ENCODE peak calls at places on chromosome 9, in five cellular contexts. D, W, I, S and O are unnamed samples.

GRCh38 chr9:119370816-119371215 is 1.6 kb upstream of the BRINP1 start:
- DNase-seq in D (peak; percentile 1), W (peak; percentile 84), I (peak; percentile 25), S (peak; percentile 87), O (no peak)

GRCh38 chr9:125997510-125997823 is 250.3 kb downstream of the PBX3 start:
- DNase-seq in D (no peak), W (no peak), I (no peak), S (no peak), O (no peak)

GRCh38 chr9:19460258-19460657 is 51.4 kb downstream of the ACER2 start:
- DNase-seq in D (no peak), W (no peak), I (no peak), S (no peak), O (no peak)

GRCh38 chr9:104993291-104993963 is 65.5 kb upstream of the ABCA1 start:
- DNase-seq in D (no peak), W (peak; percentile 85), I (no peak), S (peak; percentile 95), O (peak; percentile 83)

GRCh38 chr9:128689293-128689770 is 310 bp downstream of the SET start:
- DNase-seq in D (no peak), W (no peak), I (no peak), S (no peak), O (no peak)

GRCh38 chr9:899440-900184 is 58.1 kb downstream of the DMRT1 start:
- DNase-seq in D (no peak), W (peak; percentile 86), I (no peak), S (peak; percentile 63), O (no peak)

GRCh38 chr9:91195372-91196012 is 166.2 kb downstream of the AUH start:
- DNase-seq in D (no peak), W (no peak), I (no peak), S (no peak), O (no peak)

GRCh38 chr9:128554155-128554862 is 1.9 kb downstream of the SPTAN1 start:
- DNase-seq in D (peak; percentile 81), W (peak; percentile 85), I (no peak), S (peak; percentile 88), O (peak; percentile 74)

GRCh38 chr9:105344283-105344682 is 99.8 kb downstream of the SLC44A1 start:
- DNase-seq in D (no peak), W (no peak), I (no peak), S (no peak), O (no peak)

GRCh38 chr9:100714372-100715099 is 136.7 kb downstream of the CAVIN4 start:
- DNase-seq in D (peak; percentile 66), W (peak; percentile 83), I (peak; percentile 53), S (peak; percentile 88), O (no peak)

GRCh38 chr9:124513374-124513994 is 6.3 kb upstream of the NR5A1 start:
- DNase-seq in D (peak; percentile 13), W (no peak), I (no peak), S (no peak), O (no peak)

GRCh38 chr9:75979362-75979761 is 88.9 kb downstream of the PCSK5 start:
- DNase-seq in D (no peak), W (no peak), I (no peak), S (peak; percentile 77), O (no peak)

GRCh38 chr9:90546200-90546599 is 96.4 kb downstream of the DIRAS2 start:
- DNase-seq in D (peak; percentile 49), W (peak; percentile 93), I (no peak), S (peak; percentile 32), O (peak; percentile 89)

GRCh38 chr9:130301483-130302286 is 36.1 kb downstream of the HMCN2 start:
- DNase-seq in D (no peak), W (no peak), I (no peak), S (no peak), O (no peak)

GRCh38 chr9:4306066-4306787 is 6.4 kb upstream of the GLIS3 start:
- DNase-seq in D (no peak), W (no peak), I (no peak), S (no peak), O (no peak)

GRCh38 chr9:95182854-95183563 is 134.5 kb downstream of the FANCC start:
- DNase-seq in D (no peak), W (peak; percentile 48), I (no peak), S (peak; percentile 81), O (no peak)

GRCh38 chr9:121852646-121853616 is 201.5 kb downstream of the DAB2IP start:
- DNase-seq in D (no peak), W (no peak), I (no peak), S (no peak), O (no peak)

GRCh38 chr9:127450831-127451680 is at the start of the genes LRSAM1 and RPL12:
- DNase-seq in D (peak; percentile 91), W (peak; percentile 99), I (peak; percentile 95), S (peak; percentile 98), O (peak; percentile 97)

GRCh38 chr9:35564658-35565061 is 40.4 kb upstream of the TESK1 start:
- DNase-seq in D (no peak), W (no peak), I (no peak), S (no peak), O (no peak)

GRCh38 chr9:132752877-132753592 is 82.8 kb downstream of the GTF3C4 start:
- DNase-seq in D (no peak), W (peak; percentile 65), I (no peak), S (no peak), O (no peak)

GRCh38 chr9:97501177-97501971 is at the start of gene TMOD1:
- DNase-seq in D (peak; percentile 58), W (peak; percentile 83), I (peak; percentile 78), S (peak; percentile 73), O (peak; percentile 76)

GRCh38 chr9:116145036-116145435 is 8.6 kb upstream of the PAPPA start:
- DNase-seq in D (no peak), W (no peak), I (no peak), S (no peak), O (no peak)

GRCh38 chr9:12776775-12777055 is 1.9 kb downstream of the LURAP1L start:
- DNase-seq in D (no peak), W (no peak), I (no peak), S (no peak), O (no peak)

GRCh38 chr9:87630846-87631245 is 95.1 kb upstream of the CTSL start:
- DNase-seq in D (no peak), W (no peak), I (no peak), S (no peak), O (no peak)

GRCh38 chr9:86703346-86703745 is 244.0 kb downstream of the GAS1 start:
- DNase-seq in D (no peak), W (no peak), I (no peak), S (no peak), O (no peak)

GRCh38 chr9:118091676-118092490 is 387.7 kb downstream of the TLR4 start:
- DNase-seq in D (no peak), W (no peak), I (no peak), S (no peak), O (no peak)

GRCh38 chr9:106885451-106885850 is 22.5 kb downstream of the ZNF462 start:
- DNase-seq in D (peak; percentile 70), W (no peak), I (no peak), S (no peak), O (no peak)

GRCh38 chr9:76151267-76151666 is 243.0 kb downstream of the RFK start:
- DNase-seq in D (no peak), W (no peak), I (no peak), S (no peak), O (no peak)

DNA sequence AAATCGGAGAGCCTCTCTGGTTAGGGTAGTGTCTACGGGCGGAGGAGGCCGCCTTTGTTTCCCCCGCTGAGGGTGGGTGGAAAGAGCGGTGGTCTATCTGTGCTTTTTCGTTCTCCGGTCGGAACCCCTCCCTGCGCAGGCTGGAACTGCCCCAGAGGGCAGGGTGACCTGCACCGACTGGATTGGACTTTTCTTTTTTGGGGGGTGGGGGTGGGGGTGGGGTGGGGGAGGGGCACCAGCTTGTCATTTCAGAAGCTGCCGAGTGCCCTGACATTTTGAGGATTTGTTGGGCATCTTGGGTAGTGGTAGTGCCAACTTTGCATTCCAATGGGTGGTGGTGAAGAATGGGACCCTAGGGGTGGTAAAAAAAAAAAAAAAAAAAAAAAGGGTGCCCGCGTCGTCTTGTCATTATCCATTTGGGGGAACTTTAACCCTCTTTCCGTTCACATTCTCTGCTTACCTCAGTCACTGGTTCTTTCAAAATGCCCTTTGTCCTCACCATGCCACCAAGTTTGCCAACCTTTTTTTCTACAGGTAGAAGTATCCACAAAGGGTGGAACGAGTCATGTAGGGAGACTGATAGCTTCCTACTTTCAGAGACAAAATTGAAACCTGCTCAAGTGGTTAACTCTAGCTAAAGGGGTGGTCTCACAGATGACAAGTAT is 1.3 kb downstream of the UBE2R2 start:
- DNase-seq in D (peak; percentile 14), W (no peak), I (no peak), S (no peak), O (peak; percentile 54)
- H3F3A ChIP-seq in D (no peaks in the 10 kb centered on the region), W (peaks cover 23% of the 10 kb centered on the region), I (peaks cover 7% of the 10 kb centered on the region), S (no peaks in the 10 kb centered on the region), O (peaks cover 29% of the 10 kb centered on the region)

GRCh38 chr9:93952119-93952783 is 2.9 kb downstream of the BARX1 start:
- DNase-seq in D (no peak), W (peak; percentile 37), I (no peak), S (peak; percentile 61), O (no peak)
- TF ChIP-seq EZH2 in D (peak; percentile 55), W (peak; percentile 79), I (no peak), S (peak; percentile 60), O (no peak)

GRCh38 chr9:33104111-33104415 is 27.6 kb upstream of the SMU1 start:
- DNase-seq in D (no peak), W (no peak), I (no peak), S (no peak), O (no peak)

GRCh38 chr9:33103381-33104110 is 27.1 kb upstream of the SMU1 start:
- DNase-seq in D (no peak), W (no peak), I (no peak), S (no peak), O (no peak)

GRCh38 chr9:33099754-33100153 is 23.3 kb upstream of the SMU1 start:
- DNase-seq in D (no peak), W (no peak), I (no peak), S (no peak), O (no peak)

GRCh38 chr9:33102551-33103210 is 26.2 kb upstream of the SMU1 start:
- DNase-seq in D (no peak), W (no peak), I (no peak), S (no peak), O (no peak)

GRCh38 chr9:33101104-33101951 is 24.9 kb upstream of the SMU1 start:
- DNase-seq in D (peak; percentile 78), W (no peak), I (no peak), S (no peak), O (peak; percentile 68)
- TF ChIP-seq CTCF in D (no peak), W (no peak), I (no peak), S (no peak), O (no peak)

GRCh38 chr9:110936719-110937452 is 101.4 kb downstream of the LPAR1 start:
- DNase-seq in D (peak; percentile 31), W (no peak), I (no peak), S (no peak), O (no peak)
- H3F3A ChIP-seq in D (no peaks in the 10 kb centered on the region), W (no peaks in the 10 kb centered on the region), I (no peaks in the 10 kb centered on the region), S (no peaks in the 10 kb centered on the region), O (no peaks in the 10 kb centered on the region)

GRCh38 chr9:114505187-114506081 is at the start of gene WHRN:
- DNase-seq in D (peak; percentile 86), W (peak; percentile 98), I (peak; percentile 95), S (peak; percentile 98), O (peak; percentile 79)
- TF ChIP-seq EZH2 in D (no peak), W (no peak), I (no peak), S (no peak), O (no peak)